ENCODE peak calls at places on chromosomes 13 and 19, in six cellular contexts. O is neuronal stem cell, H is H9, C is mesenchymal stem cell, X is mesendoderm, P is H1. M is an unnamed sample.

GRCh38 chr19:47111081-47111589 is 2.4 kb downstream of the ZC3H4 start:
- DNase-seq in H (no peak), P (no peak), X (no peak), O (no peak), C (no peak), M (no peak)

GRCh38 chr13:25037057-25037813 is 58.7 kb upstream of the PABPC3 start:
- DNase-seq in C (peak), X (peak), O (peak), H (peak), P (no peak), M (peak)

GRCh38 chr13:107568181-107568580 is 647.2 kb downstream of the LIG4 start:
- DNase-seq in H (no peak), P (no peak), C (no peak), O (no peak), X (no peak), M (peak)

GRCh38 chr19:51441410-51442390 is 16.6 kb downstream of the SIGLEC8 start:
- DNase-seq in H (no peak), P (no peak), X (no peak), C (no peak), O (no peak), M (no peak)

GRCh38 chr13:110711778-110712070 is 1.8 kb upstream of the ING1 start:
- DNase-seq in P (no peak), C (peak), O (no peak), X (no peak), H (no peak), M (no peak)

GRCh38 chr19:38023661-38024574 is 116.9 kb downstream of the SIPA1L3 start:
- DNase-seq in X (no peak), P (no peak), O (no peak), C (no peak), H (no peak), M (no peak)

GRCh38 chr19:18208098-18208951 is 4.5 kb upstream of the RAB3A start:
- DNase-seq in P (no peak), H (peak), O (no peak), C (peak), X (no peak), M (peak)

GRCh38 chr19:18172331-18173053 is 1.1 kb upstream of the IFI30 start:
- DNase-seq in C (no peak), X (no peak), P (no peak), H (no peak), O (no peak), M (no peak)

GRCh38 chr13:36858285-36858684 is 39.3 kb downstream of the RFXAP start:
- DNase-seq in P (no peak), C (peak), X (peak), H (no peak), O (no peak), M (peak)

GRCh38 chr19:35076026-35076370 is 34.5 kb downstream of the HPN start:
- DNase-seq in O (no peak), C (no peak), P (no peak), H (no peak), X (no peak), M (no peak)

GRCh38 chr19:14530505-14530904 is 1.1 kb downstream of the TECR start:
- DNase-seq in O (no peak), X (no peak), H (no peak), C (no peak), P (no peak), M (no peak)
- H3K27ac ChIP-seq in O (no peak), X (no peak), H (no peak), C (no peak), P (no peak), M (no peak)

DNA sequence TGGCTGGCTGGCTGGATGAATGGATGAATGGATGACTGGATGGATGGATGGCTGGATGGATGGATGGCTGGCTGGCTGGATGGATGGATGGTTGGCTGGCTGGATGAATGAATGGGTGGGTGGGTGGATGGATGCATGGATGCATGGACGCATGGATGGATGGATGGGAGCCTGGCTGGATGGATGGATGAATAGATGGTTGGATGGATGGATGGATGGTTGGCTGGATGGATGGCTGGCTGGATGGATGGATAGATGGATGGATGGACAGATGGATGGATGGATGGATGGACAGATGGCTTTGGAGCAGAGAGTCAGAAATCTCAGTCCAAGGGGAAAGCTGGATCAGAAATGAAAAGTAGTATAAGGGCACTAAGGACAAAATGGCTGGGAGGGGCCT is 106.4 kb upstream of the SERP2 start:
- DNase-seq in H (no peak), O (no peak), C (no peak), X (no peak), P (no peak), M (no peak)
- H2BK15ac ChIP-seq in H (no peak), O (no peak), C (no peak), X (no peak), P (no peak), M (no peak)

GRCh38 chr13:32267836-32268439 is 47.2 kb downstream of the ZAR1L start:
- DNase-seq in X (peak), H (peak), O (peak), P (peak), C (no peak), M (no peak)
- H3K27ac ChIP-seq in X (no peak), H (no peak), O (no peak), P (no peak), C (no peak), M (no peak)

DNA sequence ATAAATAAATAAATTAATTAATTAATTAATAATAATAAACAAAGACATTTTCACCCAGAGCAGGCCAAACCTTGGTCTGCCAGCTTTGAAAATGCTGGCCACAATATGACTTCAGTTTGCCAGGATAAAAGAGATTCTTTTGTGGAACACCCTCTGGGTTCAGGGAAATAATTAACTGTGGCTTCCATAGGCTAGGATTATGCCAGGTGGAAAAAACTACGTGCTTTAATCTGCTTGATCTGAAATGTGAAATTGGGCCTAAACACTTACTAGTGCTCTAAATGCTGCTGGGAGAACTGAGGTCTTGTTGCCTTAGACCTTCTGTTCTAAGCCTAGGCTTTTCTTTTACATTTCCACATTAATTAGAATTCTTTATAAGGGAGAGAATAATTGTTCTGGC is 650.0 kb downstream of the DIAPH3 start:
- DNase-seq in O (no peak), C (no peak), H (no peak), P (no peak), X (no peak), M (no peak)
- H2BK15ac ChIP-seq in O (no peak), C (no peak), H (no peak), P (no peak), X (no peak), M (no peak)

GRCh38 chr19:15264061-15264932 is 32.0 kb upstream of the EPHX3 start:
- DNase-seq in O (peak), H (peak), X (peak), P (peak), C (peak), M (peak)

GRCh38 chr19:15263361-15263985 is 31.2 kb upstream of the EPHX3 start:
- DNase-seq in H (no peak), O (no peak), C (no peak), X (no peak), P (no peak), M (no peak)

GRCh38 chr19:15265214-15265613 is 33.0 kb upstream of the EPHX3 start:
- DNase-seq in C (no peak), X (no peak), H (no peak), P (no peak), O (no peak), M (no peak)

GRCh38 chr19:15265849-15266248 is 33.6 kb upstream of the EPHX3 start:
- DNase-seq in O (no peak), P (no peak), X (no peak), C (no peak), H (no peak), M (peak)

DNA sequence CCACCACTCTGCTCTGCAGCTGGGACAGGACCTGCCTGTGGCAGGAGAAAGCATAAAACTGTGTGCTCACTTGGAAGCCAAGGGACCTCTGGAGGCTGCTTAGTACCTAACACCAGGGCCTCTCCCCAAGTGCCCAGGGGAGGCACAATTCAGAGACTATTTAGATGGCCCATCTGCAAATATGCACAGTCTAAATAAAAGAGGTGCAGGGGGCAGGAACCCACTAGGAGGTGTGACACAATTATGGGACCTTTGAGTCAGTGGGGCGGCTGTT is 32.6 kb upstream of the EPHX3 start:
- DNase-seq in P (no peak), O (no peak), H (no peak), C (no peak), X (no peak), M (no peak)
- H3K27ac ChIP-seq in P (no peak), O (no peak), H (no peak), C (no peak), X (no peak), M (peak)